ENCODE peak calls at places on chromosome 11, in four cellular contexts. Q, B, N and I are unnamed samples.
A peak's percentile ranks its signal among the peaks of the same experiment; 100 is the strongest.

GRCh38 chr11:29485641-29486040 is 531.2 kb downstream of the KCNA4 start:
- DNase-seq in N (no peak), B (no peak), Q (no peak), I (no peak)

GRCh38 chr11:71146846-71147245 is 105.5 kb downstream of the SHANK2 start:
- DNase-seq in N (no peak), Q (no peak), B (no peak), I (no peak)

GRCh38 chr11:2825261-2825885 is 60.2 kb downstream of the CDKN1C start:
- DNase-seq in B (no peak), Q (peak; percentile 21), N (no peak), I (no peak)

GRCh38 chr11:34154059-34154875 is 48.8 kb downstream of the NAT10 start:
- DNase-seq in Q (no peak), N (no peak), B (peak; percentile 42), I (no peak)

GRCh38 chr11:88491674-88492073 is 154.1 kb upstream of the CTSC start:
- DNase-seq in Q (no peak), B (no peak), N (no peak), I (no peak)

GRCh38 chr11:1920909-1921575 is 1.5 kb downstream of the TNNT3 start:
- DNase-seq in N (no peak), B (no peak), Q (no peak), I (no peak)

GRCh38 chr11:3796796-3797328 is 492 bp downstream of the NUP98 start:
- DNase-seq in B (no peak), Q (peak; percentile 27), N (peak; percentile 66), I (peak; percentile 49)

GRCh38 chr11:68038718-68039525 is at the start of gene TCIRG1:
- DNase-seq in B (peak; percentile 15), N (peak; percentile 94), Q (peak; percentile 79), I (peak; percentile 93)

GRCh38 chr11:117930668-117931330 is 1.6 kb upstream of the TMPRSS13 start:
- DNase-seq in B (no peak), Q (no peak), N (no peak), I (no peak)

GRCh38 chr11:65616575-65617001 is 1.0 kb downstream of the PCNX3 start:
- DNase-seq in Q (peak; percentile 92), N (no peak), B (no peak), I (no peak)

GRCh38 chr11:65786008-65786785 is 666 bp upstream of the OVOL1 start:
- DNase-seq in N (no peak), Q (no peak), B (no peak), I (no peak)

GRCh38 chr11:121687961-121688566 is 235.3 kb upstream of the SORL1-AS1 start:
- DNase-seq in N (no peak), B (no peak), Q (no peak), I (no peak)

GRCh38 chr11:62459080-62459479 is 40.2 kb downstream of the SCGB1A1 start:
- DNase-seq in N (no peak), Q (no peak), B (no peak), I (no peak)

GRCh38 chr11:86660011-86660595 is 12.3 kb downstream of the ME3 start:
- DNase-seq in Q (no peak), B (no peak), N (no peak), I (no peak)

GRCh38 chr11:7977251-7977917 is 9.8 kb upstream of the EIF3F start:
- DNase-seq in Q (no peak), B (no peak), N (no peak), I (peak; percentile 24)

GRCh38 chr11:85347291-85347690 is 279.9 kb downstream of the DLG2 start:
- DNase-seq in Q (no peak), N (no peak), B (no peak), I (no peak)

GRCh38 chr11:12433571-12434061 is 56.2 kb downstream of the PARVA start:
- DNase-seq in N (no peak), Q (no peak), B (no peak), I (no peak)

GRCh38 chr11:72174299-72175070 is 17.5 kb upstream of the FOLR1 start:
- DNase-seq in B (no peak), Q (no peak), N (no peak), I (no peak)

DNA sequence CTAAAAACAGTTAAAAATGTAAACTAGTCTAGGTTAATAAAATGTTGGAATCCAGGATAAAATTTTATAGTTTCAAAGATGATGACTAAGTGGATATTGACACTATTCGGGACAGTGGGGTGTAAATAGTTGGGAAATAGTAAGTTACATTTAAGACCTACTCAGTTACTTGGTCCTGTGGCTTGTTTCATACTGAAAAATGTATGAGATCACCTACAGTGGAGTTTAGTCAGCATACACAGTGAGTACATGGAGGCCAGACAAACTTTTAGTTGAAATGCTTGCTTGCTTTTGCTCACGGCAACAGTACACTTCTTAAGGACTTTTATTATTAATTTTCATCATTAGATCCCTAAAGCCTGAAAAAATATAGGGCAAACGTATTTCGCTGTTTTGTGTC is 16.1 kb downstream of the TRIM22 start:
- DNase-seq in Q (no peak), B (no peak), N (no peak), I (no peak)
- TF ChIP-seq POLR2AphosphoS2 in Q (no peak), B (no peak), N (no peak), I (no peak)

DNA sequence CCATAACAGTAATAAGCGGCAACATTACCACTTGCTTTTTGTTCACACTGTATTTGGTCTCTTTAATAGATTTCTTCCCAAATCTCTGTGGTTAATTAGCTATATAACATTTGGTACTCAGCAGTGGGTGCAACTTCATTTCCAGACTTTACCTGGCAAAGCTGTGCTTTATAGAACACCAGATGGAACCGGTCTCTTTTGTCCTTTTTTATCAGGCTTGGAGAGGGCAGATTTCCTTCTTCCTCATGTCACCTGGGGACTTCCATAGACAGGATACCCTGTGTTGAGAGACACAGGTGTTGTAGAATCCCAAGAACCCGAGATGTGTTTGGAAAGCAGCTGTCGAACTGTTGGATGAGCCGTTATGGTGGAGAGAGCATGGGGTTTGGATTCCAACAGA is 393.7 kb downstream of the NTM start:
- DNase-seq in N (no peak), Q (no peak), B (no peak), I (no peak)
- TF ChIP-seq POLR2AphosphoS2 in N (no peak), Q (no peak), B (no peak), I (no peak)

GRCh38 chr11:45392621-45393183 is 106.6 kb upstream of the SYT13 start:
- DNase-seq in Q (no peak), B (no peak), N (no peak), I (no peak)
- TF ChIP-seq POLR2AphosphoS2 in Q (no peak), B (no peak), N (no peak), I (no peak)

GRCh38 chr11:587978-588380 is 11.7 kb downstream of the PHRF1 start:
- DNase-seq in Q (peak; percentile 96), N (peak; percentile 76), B (no peak), I (peak; percentile 73)
- TF ChIP-seq POLR2AphosphoS2 in Q (no peak), N (no peak), B (no peak), I (no peak)

GRCh38 chr11:19722702-19723101 is 10.1 kb downstream of the NAV2 start:
- DNase-seq in Q (no peak), B (no peak), N (no peak), I (no peak)

GRCh38 chr11:19725379-19726079 is 12.9 kb downstream of the NAV2 start:
- DNase-seq in Q (no peak), N (no peak), B (no peak), I (no peak)

GRCh38 chr11:19724765-19725164 is 12.1 kb downstream of the NAV2 start:
- DNase-seq in N (no peak), Q (no peak), B (no peak), I (no peak)

GRCh38 chr11:19727246-19727645 is 14.6 kb downstream of the NAV2 start:
- DNase-seq in N (no peak), B (no peak), Q (no peak), I (no peak)

DNA sequence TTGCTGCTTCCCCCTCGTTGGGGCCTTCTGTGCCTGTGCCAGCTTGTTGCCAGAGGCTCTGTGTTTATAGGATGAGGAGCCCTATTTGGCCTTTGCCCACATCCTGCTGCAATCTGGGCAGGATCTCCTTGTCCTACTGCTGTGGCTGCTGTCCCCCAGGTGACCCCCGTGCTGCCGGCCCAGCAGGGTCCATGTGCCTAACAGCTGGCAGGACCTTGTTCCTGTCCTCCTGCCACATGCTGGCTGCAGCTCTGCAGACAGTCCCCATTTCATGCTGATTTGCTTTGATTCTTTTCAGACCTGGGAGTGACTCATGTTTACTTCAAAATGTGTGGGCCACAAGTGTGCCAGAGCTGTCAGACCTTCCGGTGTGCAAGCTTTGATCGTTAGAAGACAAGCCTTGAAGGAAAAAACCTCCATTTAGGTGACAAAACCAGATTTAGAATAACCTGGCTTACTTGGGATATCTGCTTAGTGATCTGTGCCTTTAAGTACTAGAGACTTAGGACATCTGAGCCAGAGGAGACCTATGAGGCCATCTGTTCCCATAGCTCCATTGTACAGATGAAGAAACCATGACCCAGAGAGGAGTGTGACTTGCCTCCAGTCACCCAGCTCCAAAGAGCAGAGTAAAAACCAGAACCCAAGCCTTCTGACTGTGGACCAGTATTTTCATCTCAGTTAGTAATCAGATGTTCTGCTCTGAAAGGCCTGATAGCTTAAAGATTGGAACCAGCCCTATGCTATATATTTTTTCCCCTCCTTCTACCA is 11.1 kb downstream of the NAV2 start:
- DNase-seq in N (no peak), B (no peak), Q (peak; percentile 12), I (no peak)
- TF ChIP-seq POLR2AphosphoS2 in N (no peak), B (no peak), Q (no peak), I (no peak)

DNA sequence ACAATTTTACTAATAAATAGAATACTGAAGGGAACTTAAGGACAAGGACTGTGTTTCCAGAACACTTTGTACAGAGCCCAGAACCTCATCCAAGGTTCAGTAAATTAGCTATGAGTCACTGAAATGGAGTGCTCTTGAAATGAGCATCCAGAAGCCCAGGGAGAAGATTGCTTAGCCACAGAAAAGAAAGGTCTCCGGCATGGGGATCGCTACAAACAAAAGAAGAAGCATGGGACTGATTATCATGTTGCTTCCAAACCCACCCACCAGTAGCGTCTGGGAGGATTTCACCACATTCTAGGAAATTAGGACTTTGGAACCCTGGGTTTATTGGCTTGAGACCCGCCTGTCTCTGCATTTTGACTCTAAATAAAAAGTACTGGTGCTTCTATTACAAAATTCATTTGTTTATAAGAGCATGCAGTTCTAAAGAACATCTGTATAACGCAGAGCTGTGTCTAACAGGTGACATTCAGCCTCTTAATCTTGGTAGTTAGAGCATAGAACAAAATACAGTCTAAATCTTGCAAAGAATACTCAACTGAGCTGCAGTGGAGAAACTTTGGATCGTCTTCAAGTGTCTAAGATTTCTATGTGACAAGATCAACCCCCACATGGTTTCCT is 35.9 kb upstream of the SESN3 start:
- DNase-seq in N (no peak), Q (no peak), B (no peak), I (no peak)
- TF ChIP-seq POLR2AphosphoS2 in N (no peak), Q (no peak), B (no peak), I (no peak)

DNA sequence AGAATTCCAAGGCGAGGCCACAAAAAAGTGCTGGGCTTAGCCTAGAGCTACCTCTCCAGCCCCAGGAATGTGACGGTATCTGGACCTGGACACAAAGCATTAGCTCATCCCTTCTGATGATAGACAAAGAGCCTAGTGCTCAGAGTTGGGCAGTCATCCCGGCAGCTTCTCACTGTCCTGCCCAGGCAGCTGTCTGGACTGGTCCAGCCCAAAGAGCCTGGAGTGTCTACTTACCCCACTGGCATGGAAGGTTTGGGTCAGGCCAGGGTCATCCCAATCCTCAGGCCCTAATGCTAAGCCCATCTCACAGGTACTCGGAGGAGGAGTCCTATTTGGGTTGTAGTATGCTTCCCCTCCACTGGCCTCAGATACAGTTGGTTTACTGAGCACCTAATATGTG is 31.0 kb downstream of the NAV2 start:
- DNase-seq in Q (no peak), B (no peak), N (no peak), I (no peak)
- TF ChIP-seq POLR2AphosphoS2 in Q (no peak), B (no peak), N (no peak), I (no peak)